ENCODE peak calls at places on chromosomes 6 and 20, in nine cellular contexts. One of them, this sample, is unnamed.

GRCh38 chr6:392441-393390 is 1.2 kb downstream of the IRF4 start:
- DNase-seq in activated CD8-positive, alpha-beta memory T cell treated with anti-CD3 and anti-CD28 coated beads, Interleukin-2, amount 50 U/mL, for 4 hours: peak; percentile 54
- DNase-seq in NCI-H1092 treated with DMSO at 0.1 percent for 48 hours: no peak
- DNase-seq in fibroblast of pulmonary artery: no peak
- DNase-seq in AG04450: no peak
- DNase-seq in activated naive CD4-positive, alpha-beta T cell treated with anti-CD3 and anti-CD28 coated beads, Interleukin-2, amount 10 ng/mL, durations not matched to agents 7 days and 5 days: peak; percentile 76
- DNase-seq in T-helper 1 cell: no peak
- DNase-seq in stimulated activated CD4-positive, alpha-beta T cell treated with anti-CD3 and anti-CD28 coated beads, Interleukin-1b, Interleukin-23, amount 100 ng/mL, for 4 hours: no peak
- DNase-seq in stomach: no peak
- DNase-seq in this sample: no peak

GRCh38 chr6:34493344-34493743 is 27.5 kb downstream of the PACSIN1 start:
- DNase-seq in NCI-H1092 treated with DMSO at 0.1 percent for 48 hours: no peak
- DNase-seq in T-helper 1 cell: no peak
- DNase-seq in stimulated activated CD4-positive, alpha-beta T cell treated with anti-CD3 and anti-CD28 coated beads, Interleukin-1b, Interleukin-23, amount 100 ng/mL, for 4 hours: no peak
- DNase-seq in AG04450: no peak
- DNase-seq in activated naive CD4-positive, alpha-beta T cell treated with anti-CD3 and anti-CD28 coated beads, Interleukin-2, amount 10 ng/mL, durations not matched to agents 7 days and 5 days: no peak
- DNase-seq in fibroblast of pulmonary artery: no peak
- DNase-seq in stomach: no peak
- DNase-seq in activated CD8-positive, alpha-beta memory T cell treated with anti-CD3 and anti-CD28 coated beads, Interleukin-2, amount 50 U/mL, for 4 hours: no peak
- DNase-seq in this sample: no peak

GRCh38 chr6:108800510-108800909 is 47.7 kb upstream of the ARMC2 start:
- DNase-seq in AG04450: no peak
- DNase-seq in activated naive CD4-positive, alpha-beta T cell treated with anti-CD3 and anti-CD28 coated beads, Interleukin-2, amount 10 ng/mL, durations not matched to agents 7 days and 5 days: no peak
- DNase-seq in stimulated activated CD4-positive, alpha-beta T cell treated with anti-CD3 and anti-CD28 coated beads, Interleukin-1b, Interleukin-23, amount 100 ng/mL, for 4 hours: no peak
- DNase-seq in fibroblast of pulmonary artery: peak; percentile 6
- DNase-seq in activated CD8-positive, alpha-beta memory T cell treated with anti-CD3 and anti-CD28 coated beads, Interleukin-2, amount 50 U/mL, for 4 hours: no peak
- DNase-seq in stomach: no peak
- DNase-seq in T-helper 1 cell: no peak
- DNase-seq in NCI-H1092 treated with DMSO at 0.1 percent for 48 hours: no peak
- DNase-seq in this sample: no peak

GRCh38 chr6:75167851-75168250 is 38.0 kb downstream of the COL12A1 start:
- DNase-seq in stimulated activated CD4-positive, alpha-beta T cell treated with anti-CD3 and anti-CD28 coated beads, Interleukin-1b, Interleukin-23, amount 100 ng/mL, for 4 hours: no peak
- DNase-seq in activated naive CD4-positive, alpha-beta T cell treated with anti-CD3 and anti-CD28 coated beads, Interleukin-2, amount 10 ng/mL, durations not matched to agents 7 days and 5 days: no peak
- DNase-seq in AG04450: no peak
- DNase-seq in stomach: no peak
- DNase-seq in NCI-H1092 treated with DMSO at 0.1 percent for 48 hours: no peak
- DNase-seq in T-helper 1 cell: no peak
- DNase-seq in fibroblast of pulmonary artery: no peak
- DNase-seq in activated CD8-positive, alpha-beta memory T cell treated with anti-CD3 and anti-CD28 coated beads, Interleukin-2, amount 50 U/mL, for 4 hours: no peak
- DNase-seq in this sample: no peak

GRCh38 chr20:41044409-41045062 is 15.9 kb downstream of the TOP1 start:
- DNase-seq in NCI-H1092 treated with DMSO at 0.1 percent for 48 hours: no peak
- DNase-seq in AG04450: no peak
- DNase-seq in activated naive CD4-positive, alpha-beta T cell treated with anti-CD3 and anti-CD28 coated beads, Interleukin-2, amount 10 ng/mL, durations not matched to agents 7 days and 5 days: no peak
- DNase-seq in T-helper 1 cell: no peak
- DNase-seq in activated CD8-positive, alpha-beta memory T cell treated with anti-CD3 and anti-CD28 coated beads, Interleukin-2, amount 50 U/mL, for 4 hours: no peak
- DNase-seq in stimulated activated CD4-positive, alpha-beta T cell treated with anti-CD3 and anti-CD28 coated beads, Interleukin-1b, Interleukin-23, amount 100 ng/mL, for 4 hours: no peak
- DNase-seq in stomach: no peak
- DNase-seq in fibroblast of pulmonary artery: no peak
- DNase-seq in this sample: no peak

GRCh38 chr6:48962041-48962440 is 501.0 kb downstream of the MMUT start:
- DNase-seq in T-helper 1 cell: no peak
- DNase-seq in activated CD8-positive, alpha-beta memory T cell treated with anti-CD3 and anti-CD28 coated beads, Interleukin-2, amount 50 U/mL, for 4 hours: no peak
- DNase-seq in activated naive CD4-positive, alpha-beta T cell treated with anti-CD3 and anti-CD28 coated beads, Interleukin-2, amount 10 ng/mL, durations not matched to agents 7 days and 5 days: no peak
- DNase-seq in stomach: no peak
- DNase-seq in AG04450: no peak
- DNase-seq in fibroblast of pulmonary artery: no peak
- DNase-seq in stimulated activated CD4-positive, alpha-beta T cell treated with anti-CD3 and anti-CD28 coated beads, Interleukin-1b, Interleukin-23, amount 100 ng/mL, for 4 hours: no peak
- DNase-seq in NCI-H1092 treated with DMSO at 0.1 percent for 48 hours: no peak
- DNase-seq in this sample: no peak

GRCh38 chr6:27205375-27206278 is 41.9 kb upstream of the PRSS16 start:
- DNase-seq in fibroblast of pulmonary artery: peak; percentile 8
- DNase-seq in stimulated activated CD4-positive, alpha-beta T cell treated with anti-CD3 and anti-CD28 coated beads, Interleukin-1b, Interleukin-23, amount 100 ng/mL, for 4 hours: peak; percentile 27
- DNase-seq in NCI-H1092 treated with DMSO at 0.1 percent for 48 hours: no peak
- DNase-seq in T-helper 1 cell: no peak
- DNase-seq in activated naive CD4-positive, alpha-beta T cell treated with anti-CD3 and anti-CD28 coated beads, Interleukin-2, amount 10 ng/mL, durations not matched to agents 7 days and 5 days: peak; percentile 55
- DNase-seq in AG04450: no peak
- DNase-seq in stomach: no peak
- DNase-seq in activated CD8-positive, alpha-beta memory T cell treated with anti-CD3 and anti-CD28 coated beads, Interleukin-2, amount 50 U/mL, for 4 hours: no peak
- DNase-seq in this sample: no peak

GRCh38 chr20:62219992-62220665 is at the start of gene HRH3:
- DNase-seq in T-helper 1 cell: peak; percentile 23
- DNase-seq in fibroblast of pulmonary artery: peak; percentile 26
- DNase-seq in stomach: peak; percentile 53
- DNase-seq in activated CD8-positive, alpha-beta memory T cell treated with anti-CD3 and anti-CD28 coated beads, Interleukin-2, amount 50 U/mL, for 4 hours: no peak
- DNase-seq in stimulated activated CD4-positive, alpha-beta T cell treated with anti-CD3 and anti-CD28 coated beads, Interleukin-1b, Interleukin-23, amount 100 ng/mL, for 4 hours: peak; percentile 42
- DNase-seq in AG04450: no peak
- DNase-seq in NCI-H1092 treated with DMSO at 0.1 percent for 48 hours: peak; percentile 34
- DNase-seq in activated naive CD4-positive, alpha-beta T cell treated with anti-CD3 and anti-CD28 coated beads, Interleukin-2, amount 10 ng/mL, durations not matched to agents 7 days and 5 days: peak; percentile 67
- DNase-seq in this sample: no peak

GRCh38 chr6:47413752-47414516 is 63.7 kb upstream of the CD2AP start:
- DNase-seq in activated CD8-positive, alpha-beta memory T cell treated with anti-CD3 and anti-CD28 coated beads, Interleukin-2, amount 50 U/mL, for 4 hours: peak; percentile 18
- DNase-seq in stimulated activated CD4-positive, alpha-beta T cell treated with anti-CD3 and anti-CD28 coated beads, Interleukin-1b, Interleukin-23, amount 100 ng/mL, for 4 hours: no peak
- DNase-seq in fibroblast of pulmonary artery: peak; percentile 83
- DNase-seq in AG04450: peak; percentile 23
- DNase-seq in NCI-H1092 treated with DMSO at 0.1 percent for 48 hours: peak; percentile 55
- DNase-seq in stomach: peak; percentile 35
- DNase-seq in activated naive CD4-positive, alpha-beta T cell treated with anti-CD3 and anti-CD28 coated beads, Interleukin-2, amount 10 ng/mL, durations not matched to agents 7 days and 5 days: peak; percentile 55
- DNase-seq in T-helper 1 cell: no peak
- DNase-seq in this sample: no peak

GRCh38 chr20:3406481-3407425 is 716 bp downstream of the DNAAF9 start:
- DNase-seq in T-helper 1 cell: no peak
- DNase-seq in fibroblast of pulmonary artery: peak; percentile 51
- DNase-seq in NCI-H1092 treated with DMSO at 0.1 percent for 48 hours: peak; percentile 41
- DNase-seq in activated CD8-positive, alpha-beta memory T cell treated with anti-CD3 and anti-CD28 coated beads, Interleukin-2, amount 50 U/mL, for 4 hours: peak; percentile 19
- DNase-seq in activated naive CD4-positive, alpha-beta T cell treated with anti-CD3 and anti-CD28 coated beads, Interleukin-2, amount 10 ng/mL, durations not matched to agents 7 days and 5 days: no peak
- DNase-seq in AG04450: no peak
- DNase-seq in stimulated activated CD4-positive, alpha-beta T cell treated with anti-CD3 and anti-CD28 coated beads, Interleukin-1b, Interleukin-23, amount 100 ng/mL, for 4 hours: no peak
- DNase-seq in stomach: peak; percentile 34
- DNase-seq in this sample: no peak

GRCh38 chr6:90493332-90493731 is 93.5 kb downstream of the MAP3K7 start:
- DNase-seq in activated CD8-positive, alpha-beta memory T cell treated with anti-CD3 and anti-CD28 coated beads, Interleukin-2, amount 50 U/mL, for 4 hours: no peak
- DNase-seq in activated naive CD4-positive, alpha-beta T cell treated with anti-CD3 and anti-CD28 coated beads, Interleukin-2, amount 10 ng/mL, durations not matched to agents 7 days and 5 days: no peak
- DNase-seq in T-helper 1 cell: no peak
- DNase-seq in fibroblast of pulmonary artery: peak; percentile 84
- DNase-seq in NCI-H1092 treated with DMSO at 0.1 percent for 48 hours: no peak
- DNase-seq in AG04450: no peak
- DNase-seq in stomach: no peak
- DNase-seq in stimulated activated CD4-positive, alpha-beta T cell treated with anti-CD3 and anti-CD28 coated beads, Interleukin-1b, Interleukin-23, amount 100 ng/mL, for 4 hours: no peak
- DNase-seq in this sample: no peak

GRCh38 chr6:35177586-35177985 is 36.2 kb upstream of the SCUBE3 start:
- DNase-seq in T-helper 1 cell: no peak
- DNase-seq in fibroblast of pulmonary artery: peak; percentile 48
- DNase-seq in stomach: no peak
- DNase-seq in activated naive CD4-positive, alpha-beta T cell treated with anti-CD3 and anti-CD28 coated beads, Interleukin-2, amount 10 ng/mL, durations not matched to agents 7 days and 5 days: no peak
- DNase-seq in stimulated activated CD4-positive, alpha-beta T cell treated with anti-CD3 and anti-CD28 coated beads, Interleukin-1b, Interleukin-23, amount 100 ng/mL, for 4 hours: no peak
- DNase-seq in activated CD8-positive, alpha-beta memory T cell treated with anti-CD3 and anti-CD28 coated beads, Interleukin-2, amount 50 U/mL, for 4 hours: no peak
- DNase-seq in AG04450: no peak
- DNase-seq in NCI-H1092 treated with DMSO at 0.1 percent for 48 hours: no peak
- DNase-seq in this sample: no peak

GRCh38 chr20:9507544-9508239 is 6.7 kb upstream of the LAMP5 start:
- DNase-seq in fibroblast of pulmonary artery: no peak
- DNase-seq in NCI-H1092 treated with DMSO at 0.1 percent for 48 hours: no peak
- DNase-seq in activated CD8-positive, alpha-beta memory T cell treated with anti-CD3 and anti-CD28 coated beads, Interleukin-2, amount 50 U/mL, for 4 hours: no peak
- DNase-seq in AG04450: no peak
- DNase-seq in activated naive CD4-positive, alpha-beta T cell treated with anti-CD3 and anti-CD28 coated beads, Interleukin-2, amount 10 ng/mL, durations not matched to agents 7 days and 5 days: no peak
- DNase-seq in T-helper 1 cell: no peak
- DNase-seq in stomach: no peak
- DNase-seq in stimulated activated CD4-positive, alpha-beta T cell treated with anti-CD3 and anti-CD28 coated beads, Interleukin-1b, Interleukin-23, amount 100 ng/mL, for 4 hours: no peak
- DNase-seq in this sample: no peak

This sample was measured in GOT3.